ENCODE peak calls at places on chromosomes 4 and X, in five cellular contexts. C is K562, S is GM12891, F is HepG2, L is H1. I is an unnamed sample.

GRCh38 chrX:122113376-122113775 is 1066.0 kb downstream of the GLUD2 start:
- DNase-seq in C (no peak), S (no peak), F (no peak), L (peak; percentile 40), I (no peak)

GRCh38 chrX:29071525-29071924 is 484.3 kb downstream of the IL1RAPL1 start:
- DNase-seq in C (no peak), S (no peak), F (no peak), L (no peak), I (no peak)

GRCh38 chr4:122536001-122536400 is 79.5 kb upstream of the IL2 start:
- DNase-seq in C (no peak), S (no peak), F (no peak), L (no peak), I (no peak)

GRCh38 chr4:10175626-10176025 is 59.0 kb upstream of the WDR1 start:
- DNase-seq in C (no peak), S (no peak), F (no peak), L (no peak), I (no peak)

GRCh38 chrX:143568467-143568866 is 51.2 kb upstream of the SPANXN3 start:
- DNase-seq in C (no peak), S (no peak), F (no peak), L (no peak), I (no peak)

GRCh38 chr4:146329042-146329716 is 114.8 kb downstream of the REELD1 start:
- DNase-seq in C (no peak), S (no peak), F (no peak), L (no peak), I (no peak)

GRCh38 chr4:121728066-121728465 is 31.3 kb upstream of the ANXA5 start:
- DNase-seq in C (no peak), S (no peak), F (peak; percentile 7), L (no peak), I (no peak)

GRCh38 chr4:149823770-149824221 is 8.2 kb upstream of the IQCM start:
- DNase-seq in C (no peak), S (no peak), F (no peak), L (no peak), I (no peak)

GRCh38 chr4:140150636-140150885 is 3.4 kb downstream of the MAML3 start:
- DNase-seq in C (no peak), S (no peak), F (no peak), L (no peak), I (no peak)

GRCh38 chrX:11187001-11187400 is 75.9 kb downstream of the HCCS start:
- DNase-seq in C (no peak), S (no peak), F (no peak), L (no peak), I (no peak)

GRCh38 chrX:37755073-37755472 is 24.8 kb upstream of the CYBB start:
- DNase-seq in C (peak; percentile 27), S (no peak), F (no peak), L (no peak), I (no peak)

GRCh38 chr4:2799444-2799911 is 6.6 kb downstream of the SH3BP2 start:
- DNase-seq in C (no peak), S (no peak), F (no peak), L (no peak), I (no peak)

GRCh38 chrX:119503484-119503861 is 35.2 kb downstream of the SLC25A5 start:
- DNase-seq in C (no peak), S (no peak), F (peak; percentile 22), L (no peak), I (no peak)

GRCh38 chr4:89609756-89610155 is 227.2 kb downstream of the SNCA start:
- DNase-seq in C (no peak), S (no peak), F (no peak), L (no peak), I (no peak)

GRCh38 chr4:177001271-177002175 is 208.8 kb upstream of the VEGFC start:
- DNase-seq in C (no peak), S (no peak), F (no peak), L (no peak), I (no peak)

GRCh38 chr4:103002551-103002950 is 17.0 kb downstream of the SLC9B1 start:
- DNase-seq in C (no peak), S (no peak), F (no peak), L (no peak), I (no peak)

GRCh38 chrX:335758-336155 is 17.2 kb upstream of the GTPBP6 start:
- DNase-seq in C (no peak), S (no peak), F (no peak), L (no peak), I (no peak)

DNA sequence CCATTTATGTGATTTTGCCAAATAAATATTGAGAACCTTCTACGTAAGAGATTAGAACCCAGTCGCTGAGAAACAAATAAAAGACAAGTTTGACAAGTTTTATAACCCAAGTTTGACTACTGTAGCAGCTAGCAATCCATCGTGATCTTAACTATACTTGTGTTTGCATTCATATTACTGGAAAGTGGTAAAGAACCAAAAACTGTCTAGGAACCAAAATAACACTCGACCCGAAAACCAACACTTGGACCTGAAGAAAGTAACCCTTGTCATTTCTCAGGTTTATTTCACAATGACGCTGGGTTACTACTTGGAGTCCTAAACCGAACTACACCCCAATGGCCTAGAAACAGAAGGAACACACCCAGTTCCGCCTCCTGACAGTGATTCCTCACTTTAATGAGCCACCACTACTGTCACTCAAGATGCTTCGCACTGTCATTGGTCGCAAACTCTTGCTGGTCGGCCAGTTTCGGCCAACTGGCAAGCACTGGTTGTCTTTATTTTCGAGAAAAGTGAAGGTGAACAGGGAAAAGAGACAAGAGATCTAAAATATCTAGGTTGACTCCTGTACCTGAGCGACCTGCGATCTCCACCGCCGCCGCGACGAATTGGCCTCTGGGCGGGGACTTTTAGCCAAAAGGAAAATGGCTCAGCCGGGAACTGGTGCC is 496 bp downstream of the FBXO8 start:
- DNase-seq in C (peak; percentile 88), S (peak; percentile 47), F (peak; percentile 93), L (peak; percentile 68), I (peak; percentile 47)
- TF ChIP-seq POLR2AphosphoS5 in C (no peak), S (no peak), F (no peak), L (no peak), I (no peak)

GRCh38 chr4:151921371-151921770 is 160.6 kb upstream of the GATB start:
- DNase-seq in C (no peak), S (no peak), F (no peak), L (no peak), I (no peak)
- TF ChIP-seq TAF1 in C (no peak), S (no peak), F (no peak), L (no peak), I (no peak)

DNA sequence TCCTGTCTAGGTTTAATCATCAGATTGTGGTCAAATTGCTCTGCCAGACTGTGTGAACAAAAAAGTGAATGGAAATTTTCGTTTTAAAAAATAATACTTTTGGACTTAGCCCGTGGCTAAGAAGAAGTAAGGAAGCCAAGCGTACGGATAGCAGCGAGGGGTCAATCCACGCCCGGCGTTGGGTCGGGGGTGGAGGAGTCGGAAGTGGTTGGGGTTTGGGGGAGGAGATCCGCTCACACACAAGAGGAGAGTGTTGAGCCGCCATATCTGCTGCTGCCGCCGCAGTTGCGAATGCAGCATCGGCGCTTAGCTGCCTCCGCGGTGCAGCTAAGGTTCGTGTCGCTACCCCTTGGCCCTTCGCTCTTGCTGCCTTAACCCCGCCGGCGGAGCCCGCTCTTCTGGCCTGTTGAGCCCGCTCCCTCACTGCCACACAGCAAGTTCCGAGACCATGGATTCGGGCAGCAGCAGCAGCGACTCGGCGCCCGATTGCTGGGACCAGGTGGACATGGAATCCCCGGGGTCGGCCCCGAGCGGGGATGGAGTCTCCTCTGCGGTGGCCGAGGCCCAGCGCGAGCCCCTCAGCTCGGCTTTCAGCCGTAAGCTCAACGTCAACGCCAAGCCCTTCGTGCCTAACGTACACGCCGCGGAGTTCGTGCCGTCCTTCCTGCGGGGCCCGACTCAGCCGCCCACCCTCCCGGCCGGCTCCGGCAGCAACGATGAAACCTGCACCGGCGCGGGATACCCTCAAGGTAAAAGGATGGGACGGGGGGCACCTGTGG is at the start of gene GSPT2:
- DNase-seq in C (peak; percentile 48), S (peak; percentile 30), F (no peak), L (peak; percentile 47), I (peak; percentile 31)
- TF ChIP-seq POLR2A in C (peak; percentile 41), S (peak; percentile 83), F (no peak), L (peak; percentile 70), I (peak; percentile 86)

GRCh38 chrX:108439434-108439883 is at the start of gene COL4A5:
- DNase-seq in C (peak; percentile 70), S (no peak), F (peak; percentile 84), L (peak; percentile 50), I (peak; percentile 2)
- TF ChIP-seq POLR2AphosphoS5 in C (no peak), S (no peak), F (peak; percentile 21), L (no peak), I (no peak)

GRCh38 chr4:40995850-40996249 is 218.5 kb downstream of the APBB2 start:
- DNase-seq in C (no peak), S (no peak), F (no peak), L (no peak), I (no peak)
- TF ChIP-seq TAF1 in C (no peak), S (no peak), F (no peak), L (no peak), I (no peak)